ENCODE peak calls at places on chromosome 21, in six cellular contexts. One of them, this sample, is unnamed.

GRCh38 chr21:38470762-38471161 is 27.5 kb downstream of the ERG start:
- DNase-seq in trophoblast cell: no peak
- DNase-seq in H9: no peak
- DNase-seq in H1: no peak
- DNase-seq in IMR-90: no peak
- DNase-seq in mesenchymal stem cell: no peak
- DNase-seq in this sample: no peak

GRCh38 chr21:39003982-39004775 is 179.1 kb downstream of the PSMG1 start:
- DNase-seq in mesenchymal stem cell: peak; percentile 84
- DNase-seq in trophoblast cell: peak; percentile 79
- DNase-seq in H9: no peak
- DNase-seq in IMR-90: peak; percentile 89
- DNase-seq in H1: no peak
- DNase-seq in this sample: no peak

GRCh38 chr21:45443595-45444181 is 38.7 kb downstream of the COL18A1 start:
- DNase-seq in H9: no peak
- DNase-seq in IMR-90: no peak
- DNase-seq in mesenchymal stem cell: no peak
- DNase-seq in H1: no peak
- DNase-seq in trophoblast cell: no peak
- DNase-seq in this sample: no peak

GRCh38 chr21:16181024-16181423 is 451.2 kb downstream of the USP25 start:
- DNase-seq in IMR-90: no peak
- DNase-seq in H9: no peak
- DNase-seq in mesenchymal stem cell: no peak
- DNase-seq in H1: no peak
- DNase-seq in trophoblast cell: no peak
- DNase-seq in this sample: no peak

GRCh38 chr21:38957575-38958340 is 152.0 kb downstream of the ETS2 start:
- DNase-seq in trophoblast cell: no peak
- DNase-seq in IMR-90: no peak
- DNase-seq in mesenchymal stem cell: no peak
- DNase-seq in H9: no peak
- DNase-seq in H1: no peak
- DNase-seq in this sample: no peak

GRCh38 chr21:41506526-41507520 is 1.1 kb downstream of the TMPRSS2 start:
- DNase-seq in IMR-90: no peak
- DNase-seq in mesenchymal stem cell: peak; percentile 3
- DNase-seq in H9: peak; percentile 59
- DNase-seq in H1: no peak
- DNase-seq in trophoblast cell: peak; percentile 46
- DNase-seq in this sample: peak; percentile 27

GRCh38 chr21:14895792-14896191 is 169.0 kb downstream of the NRIP1 start:
- DNase-seq in mesenchymal stem cell: no peak
- DNase-seq in IMR-90: no peak
- DNase-seq in H9: no peak
- DNase-seq in H1: no peak
- DNase-seq in trophoblast cell: no peak
- DNase-seq in this sample: no peak

GRCh38 chr21:32364801-32365200 is 28.0 kb downstream of the URB1 start:
- DNase-seq in mesenchymal stem cell: no peak
- DNase-seq in H9: no peak
- DNase-seq in trophoblast cell: no peak
- DNase-seq in IMR-90: no peak
- DNase-seq in H1: no peak
- DNase-seq in this sample: peak; percentile 18

GRCh38 chr21:33078907-33079582 is 9.1 kb downstream of the OLIG1 start:
- DNase-seq in H1: no peak
- DNase-seq in trophoblast cell: peak; percentile 78
- DNase-seq in H9: no peak
- DNase-seq in mesenchymal stem cell: peak; percentile 46
- DNase-seq in IMR-90: peak; percentile 84
- DNase-seq in this sample: no peak

GRCh38 chr21:26199471-26199870 is 28.9 kb upstream of the APP start:
- DNase-seq in mesenchymal stem cell: no peak
- DNase-seq in H1: no peak
- DNase-seq in IMR-90: peak; percentile 82
- DNase-seq in H9: no peak
- DNase-seq in trophoblast cell: peak; percentile 60
- DNase-seq in this sample: no peak

GRCh38 chr21:44711327-44712202 is at the start of gene TSPEAR:
- DNase-seq in H9: peak; percentile 47
- DNase-seq in mesenchymal stem cell: no peak
- DNase-seq in H1: no peak
- DNase-seq in trophoblast cell: peak; percentile 6
- DNase-seq in IMR-90: no peak
- DNase-seq in this sample: no peak

GRCh38 chr21:40185208-40185607 is 318.0 kb downstream of the PCP4 start:
- DNase-seq in H9: no peak
- DNase-seq in IMR-90: no peak
- DNase-seq in trophoblast cell: no peak
- DNase-seq in H1: no peak
- DNase-seq in mesenchymal stem cell: no peak
- DNase-seq in this sample: no peak

GRCh38 chr21:28067015-28067414 is 925.7 kb downstream of the LTN1 start:
- DNase-seq in IMR-90: no peak
- DNase-seq in H9: no peak
- DNase-seq in trophoblast cell: no peak
- DNase-seq in mesenchymal stem cell: no peak
- DNase-seq in H1: no peak
- DNase-seq in this sample: no peak

GRCh38 chr21:28066051-28066450 is 926.6 kb downstream of the LTN1 start:
- DNase-seq in H9: no peak
- DNase-seq in trophoblast cell: no peak
- DNase-seq in IMR-90: peak; percentile 8
- DNase-seq in H1: no peak
- DNase-seq in mesenchymal stem cell: no peak
- DNase-seq in this sample: no peak

GRCh38 chr21:28069446-28069845 is 923.2 kb downstream of the LTN1 start:
- DNase-seq in H1: peak; percentile 7
- DNase-seq in IMR-90: peak; percentile 83
- DNase-seq in trophoblast cell: no peak
- DNase-seq in mesenchymal stem cell: peak; percentile 31
- DNase-seq in H9: peak; percentile 26
- DNase-seq in this sample: no peak

GRCh38 chr21:28072601-28073000 is 920.1 kb downstream of the LTN1 start:
- DNase-seq in IMR-90: no peak
- DNase-seq in H1: no peak
- DNase-seq in mesenchymal stem cell: no peak
- DNase-seq in trophoblast cell: no peak
- DNase-seq in H9: no peak
- DNase-seq in this sample: no peak

GRCh38 chr21:28068455-28069358 is 924.0 kb downstream of the LTN1 start:
- DNase-seq in mesenchymal stem cell: no peak
- DNase-seq in trophoblast cell: no peak
- DNase-seq in H9: no peak
- DNase-seq in H1: no peak
- DNase-seq in IMR-90: no peak
- DNase-seq in this sample: no peak
- H3K18ac ChIP-seq in mesenchymal stem cell: no peak overlapping the region
- H3K18ac ChIP-seq in trophoblast cell: no peak overlapping the region
- H3K18ac ChIP-seq in H9: no peak overlapping the region
- H3K18ac ChIP-seq in H1: peak overlapping the region; percentile 51
- H3K18ac ChIP-seq in IMR-90: peak overlapping the region; percentile 94
- H3K18ac ChIP-seq in this sample: no peak overlapping the region

DNA sequence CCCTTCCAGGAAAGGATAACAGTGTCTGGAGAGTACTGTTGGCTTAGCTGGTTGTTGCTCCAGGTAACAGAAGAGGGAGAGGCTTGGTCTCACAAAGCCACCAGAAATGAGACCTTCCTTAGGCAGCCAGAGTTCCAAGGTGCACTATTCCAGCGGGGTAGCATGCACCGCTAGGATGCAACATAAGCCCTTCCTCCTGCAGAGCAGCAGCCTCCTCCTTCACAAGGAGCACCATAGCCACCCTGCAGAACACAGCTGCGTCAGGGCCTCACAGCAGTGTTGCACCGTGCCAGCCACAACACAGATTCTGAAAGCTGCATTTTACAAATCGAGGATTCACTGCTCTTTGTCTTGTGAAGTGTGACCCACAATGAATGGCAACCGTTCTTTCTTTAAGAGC is 142.0 kb downstream of the CLIC6 start:
- DNase-seq in mesenchymal stem cell: no peak
- DNase-seq in H9: no peak
- DNase-seq in IMR-90: no peak
- DNase-seq in trophoblast cell: no peak
- DNase-seq in H1: no peak
- DNase-seq in this sample: no peak
- H4K91ac ChIP-seq in mesenchymal stem cell: no peak overlapping the region
- H4K91ac ChIP-seq in H9: no peak overlapping the region
- H4K91ac ChIP-seq in IMR-90: peak overlapping the region; percentile 46
- H4K91ac ChIP-seq in trophoblast cell: peak overlapping the region; percentile 53
- H4K91ac ChIP-seq in H1: peak overlapping the region; percentile 38
- H4K91ac ChIP-seq in this sample: no peak overlapping the region

GRCh38 chr21:7933923-7934322 is 2587.5 kb upstream of the TPTE start:
- DNase-seq in trophoblast cell: no peak
- DNase-seq in H9: no peak
- DNase-seq in mesenchymal stem cell: no peak
- DNase-seq in IMR-90: no peak
- DNase-seq in H1: no peak
- DNase-seq in this sample: no peak
- H3K9me3 ChIP-seq in trophoblast cell: peaks cover 2% of the 10 kb centered on the region
- H3K9me3 ChIP-seq in H9: no peaks in the 10 kb centered on the region
- H3K9me3 ChIP-seq in mesenchymal stem cell: peaks cover 97% of the 10 kb centered on the region
- H3K9me3 ChIP-seq in IMR-90: peaks cover 24% of the 10 kb centered on the region
- H3K9me3 ChIP-seq in H1: peaks cover 43% of the 10 kb centered on the region
- H3K9me3 ChIP-seq in this sample: peaks cover 17% of the 10 kb centered on the region

DNA sequence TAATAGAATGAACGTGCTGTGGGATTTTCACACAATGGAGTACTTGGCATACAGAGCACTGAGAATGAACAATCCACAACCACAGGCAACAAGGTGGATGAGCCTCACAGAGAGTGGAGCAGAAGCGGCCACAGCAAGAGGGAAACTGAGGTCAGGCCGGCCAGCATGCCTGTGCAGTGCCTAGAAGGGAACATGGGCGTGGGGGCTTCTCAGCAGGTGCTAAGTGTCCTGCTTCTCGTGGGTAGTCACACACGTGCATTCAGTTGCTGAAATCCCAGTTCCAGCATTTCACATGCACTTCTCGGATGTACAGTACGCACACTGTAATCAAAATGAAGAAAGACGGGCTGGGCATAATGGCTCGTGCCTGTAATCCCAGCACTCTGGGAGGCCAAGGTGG is 33.1 kb downstream of the WDR4 start:
- DNase-seq in H9: no peak
- DNase-seq in H1: no peak
- DNase-seq in mesenchymal stem cell: no peak
- DNase-seq in IMR-90: no peak
- DNase-seq in trophoblast cell: no peak
- DNase-seq in this sample: no peak
- H3K18ac ChIP-seq in H9: no peak overlapping the region
- H3K18ac ChIP-seq in H1: no peak overlapping the region
- H3K18ac ChIP-seq in mesenchymal stem cell: no peak overlapping the region
- H3K18ac ChIP-seq in IMR-90: no peak overlapping the region
- H3K18ac ChIP-seq in trophoblast cell: no peak overlapping the region
- H3K18ac ChIP-seq in this sample: no peak overlapping the region

This sample was measured in neuronal stem cell.